ENCODE peak calls at places on chromosomes 16 and 17, in five cellular contexts. I, O, A, V and T are unnamed samples. For H3K4me1, the result is how much of the 10 kb centered on the place peaks cover.

GRCh38 chr17:45132569-45133463 is 501 bp upstream of the PLCD3 start:
- DNase-seq in I (peak), V (peak), O (peak), A (no peak), T (peak)

GRCh38 chr16:24700549-24701392 is 28.7 kb upstream of the TNRC6A start:
- DNase-seq in V (peak), I (peak), A (no peak), O (peak), T (peak)

GRCh38 chr16:22250522-22250921 is 44.4 kb downstream of the EEF2K start:
- DNase-seq in A (no peak), V (no peak), I (no peak), O (peak), T (no peak)

GRCh38 chr16:87721622-87722565 is 43.9 kb downstream of the KLHDC4 start:
- DNase-seq in O (no peak), A (no peak), V (no peak), I (no peak), T (no peak)

GRCh38 chr16:84357191-84357651 is 11.1 kb upstream of the ATP2C2 start:
- DNase-seq in I (peak), O (peak), A (no peak), V (no peak), T (peak)

GRCh38 chr17:7856081-7856791 is 1.1 kb downstream of the NAA38 start:
- DNase-seq in A (no peak), O (peak), I (peak), V (peak), T (peak)

GRCh38 chr16:84459517-84459894 is 45.0 kb downstream of the MEAK7 start:
- DNase-seq in I (peak), O (no peak), A (no peak), V (no peak), T (no peak)

GRCh38 chr17:81002409-81003361 is 11.0 kb downstream of the CHMP6 start:
- DNase-seq in A (no peak), V (no peak), O (peak), I (peak), T (peak)

GRCh38 chr17:79001190-79002020 is 8.2 kb downstream of the CANT1 start:
- DNase-seq in I (peak), O (no peak), A (no peak), V (no peak), T (no peak)

GRCh38 chr17:81239714-81240555 is 817 bp downstream of the NDUFAF8 start:
- DNase-seq in I (peak), O (no peak), A (no peak), V (peak), T (no peak)

GRCh38 chr17:36532435-36532975 is 2.2 kb downstream of the MYO19 start:
- DNase-seq in V (no peak), I (no peak), A (no peak), O (no peak), T (no peak)

GRCh38 chr16:78211200-78211599 is 111.7 kb downstream of the WWOX start:
- DNase-seq in I (no peak), V (no peak), A (no peak), O (no peak), T (no peak)

GRCh38 chr16:76577003-76577402 is 299.8 kb downstream of the CNTNAP4 start:
- DNase-seq in O (no peak), A (no peak), V (no peak), I (no peak), T (no peak)

GRCh38 chr17:50148226-50149098 is 2.0 kb downstream of the PPP1R9B start:
- DNase-seq in I (peak), V (peak), A (no peak), O (peak), T (peak)

GRCh38 chr16:83970430-83970815 is 2.4 kb downstream of the NECAB2 start:
- DNase-seq in I (peak), O (no peak), V (no peak), A (no peak), T (no peak)

GRCh38 chr16:85959686-85960085 is 60.7 kb downstream of the IRF8 start:
- DNase-seq in O (no peak), V (no peak), I (peak), A (no peak), T (no peak)

GRCh38 chr16:30041841-30042240 is 10.8 kb upstream of the TLCD3B start:
- DNase-seq in I (peak), V (no peak), A (no peak), O (peak), T (no peak)

GRCh38 chr17:14306602-14307001 is 5.7 kb downstream of the HS3ST3B1 start:
- DNase-seq in O (no peak), I (no peak), V (no peak), A (no peak), T (no peak)

GRCh38 chr17:61139219-61139618 is 260.4 kb upstream of the TBX2 start:
- DNase-seq in I (peak), A (no peak), V (peak), O (peak), T (peak)

GRCh38 chr16:22624038-22624656 is 113.5 kb downstream of the NPIPB5 start:
- DNase-seq in V (no peak), I (no peak), A (no peak), O (no peak), T (no peak)

GRCh38 chr16:12206749-12207142 is 230.2 kb downstream of the SNX29 start:
- DNase-seq in O (no peak), A (no peak), I (no peak), V (no peak), T (no peak)

GRCh38 chr16:85010931-85011845 is at the start of gene ZDHHC7:
- DNase-seq in O (peak), I (peak), V (peak), A (peak), T (peak)

GRCh38 chr16:16025214-16025968 is 76.0 kb downstream of the ABCC1 start:
- DNase-seq in O (peak), V (peak), A (no peak), I (peak), T (no peak)

GRCh38 chr16:65069766-65070165 is 52.1 kb downstream of the CDH11 start:
- DNase-seq in O (peak), I (no peak), V (no peak), A (no peak), T (peak)

GRCh38 chr16:49281481-49281842 is at the start of gene CBLN1:
- DNase-seq in I (no peak), V (no peak), O (no peak), A (no peak), T (no peak)

GRCh38 chr17:10385871-10386270 is 13.1 kb upstream of the MYH13 start:
- DNase-seq in O (no peak), A (no peak), I (no peak), V (no peak), T (no peak)

GRCh38 chr16:77288222-77288621 is 89.0 kb downstream of the SYCE1L start:
- DNase-seq in I (peak), V (no peak), A (no peak), O (peak), T (no peak)

GRCh38 chr17:18231156-18231555 is 5.7 kb downstream of the LLGL1 start:
- DNase-seq in A (no peak), O (no peak), V (no peak), I (peak), T (no peak)

GRCh38 chr16:88539261-88539651 is 30.9 kb upstream of the ZC3H18 start:
- DNase-seq in V (no peak), I (no peak), A (no peak), O (no peak), T (no peak)

GRCh38 chr17:17812211-17813054 is 24.4 kb downstream of the SREBF1 start:
- DNase-seq in V (peak), O (peak), I (peak), A (no peak), T (peak)

GRCh38 chr16:49747654-49748053 is 108.3 kb downstream of the ZNF423 start:
- DNase-seq in V (no peak), I (no peak), O (no peak), A (no peak), T (no peak)

GRCh38 chr17:40281663-40282062 is 6.0 kb upstream of the CDC6 start:
- DNase-seq in V (no peak), I (no peak), A (peak), O (no peak), T (no peak)

GRCh38 chr17:77528516-77529327 is 388.0 kb downstream of the SEC14L1 start:
- DNase-seq in V (no peak), A (no peak), O (no peak), I (peak), T (no peak)

GRCh38 chr16:84478172-84478948 is 26.1 kb downstream of the MEAK7 start:
- DNase-seq in A (no peak), I (peak), V (no peak), O (peak), T (no peak)

GRCh38 chr16:1650131-1650530 is 27.9 kb upstream of the JPT2 start:
- DNase-seq in O (no peak), I (peak), A (no peak), V (no peak), T (no peak)

GRCh38 chr16:11972128-11972527 is 4.4 kb upstream of the SNX29 start:
- DNase-seq in I (no peak), V (no peak), O (peak), A (no peak), T (no peak)

GRCh38 chr17:83179378-83179777 is 100.0 kb downstream of the METRNL start:
- DNase-seq in I (peak), V (peak), A (no peak), O (no peak), T (no peak)

GRCh38 chr16:88347656-88348376 is 34.9 kb upstream of the ZNF469 start:
- DNase-seq in A (no peak), I (peak), V (peak), O (no peak), T (no peak)

DNA sequence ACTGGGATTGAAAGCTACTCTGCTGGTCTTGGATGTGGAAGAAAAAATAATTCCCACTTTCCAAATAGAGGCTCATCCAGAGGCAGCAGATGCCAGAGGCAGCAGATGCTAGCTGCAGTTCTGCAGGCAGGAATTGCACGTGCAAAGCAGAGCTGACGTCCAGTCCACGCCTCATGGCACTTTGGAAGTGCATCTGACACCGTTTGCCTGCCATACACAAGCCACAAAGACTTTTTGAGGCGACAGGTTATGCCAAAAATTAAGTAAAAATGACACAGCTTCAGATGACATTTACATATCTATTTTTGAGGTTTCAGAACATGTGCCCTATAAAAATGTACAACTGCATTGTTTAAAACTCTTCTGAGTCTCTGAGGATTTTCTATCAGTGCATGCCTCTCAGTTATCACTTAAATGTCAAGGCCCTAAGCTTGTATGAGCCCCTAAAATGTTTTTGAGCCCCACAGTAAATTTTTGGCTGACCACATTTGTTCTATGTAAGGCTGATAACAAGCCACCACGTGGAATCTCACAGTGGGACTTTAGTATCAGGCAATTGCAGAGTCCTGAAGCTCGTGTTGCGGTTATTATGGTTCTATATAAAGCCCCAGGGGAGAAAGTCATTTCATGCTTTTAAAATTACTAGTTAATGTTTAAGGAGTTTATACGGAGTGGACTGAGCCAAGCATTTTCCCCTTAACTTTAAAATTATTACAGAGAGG is 239.2 kb downstream of the PRKCA start:
- DNase-seq in I (peak), O (peak), A (no peak), V (no peak), T (peak)
- H3K4me1 ChIP-seq in I (half or more), O (under half), A (under half), V (under half), T (under half)

GRCh38 chr16:66548068-66548467 is 1.9 kb downstream of the TK2 start:
- DNase-seq in I (no peak), V (no peak), A (no peak), O (no peak), T (no peak)
- H3K4me1 ChIP-seq in I (under half), V (under half), A (under half), O (under half), T (under half)

DNA sequence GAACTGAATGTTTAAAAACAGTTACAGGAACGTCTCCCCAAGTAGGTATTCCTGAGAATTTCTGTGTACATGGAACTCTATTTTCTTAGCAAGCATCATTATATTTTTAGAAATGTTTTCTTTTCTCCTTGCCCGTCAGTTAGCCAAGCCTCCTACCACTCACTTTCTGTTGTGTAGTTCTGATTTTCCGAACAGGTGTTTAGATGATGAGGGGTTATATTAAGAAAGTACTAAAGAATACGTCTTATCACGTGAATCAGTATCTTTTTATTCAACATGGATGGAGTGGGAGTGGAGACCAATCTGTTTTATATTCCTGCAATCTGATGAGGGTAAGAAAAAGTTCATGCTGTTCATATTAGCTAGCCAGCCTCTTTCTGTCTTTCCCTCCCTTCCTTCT is 29.4 kb downstream of the MSI2 start:
- DNase-seq in I (no peak), V (no peak), O (no peak), A (no peak), T (no peak)
- H3K4me1 ChIP-seq in I (under half), V (under half), O (under half), A (under half), T (under half)

GRCh38 chr17:48610282-48611211 is at the start of gene HOXB7:
- DNase-seq in A (no peak), V (peak), I (no peak), O (no peak), T (peak)

GRCh38 chr17:48611681-48612455 is 1.1 kb upstream of the HOXB7 start:
- DNase-seq in O (no peak), A (no peak), I (no peak), V (no peak), T (peak)

GRCh38 chr17:48612456-48612853 is 1.6 kb upstream of the HOXB7 start:
- DNase-seq in O (no peak), V (no peak), I (no peak), A (no peak), T (no peak)

GRCh38 chr17:48609754-48610281 is 999 bp downstream of the HOXB7 start:
- DNase-seq in I (no peak), A (no peak), V (no peak), O (no peak), T (no peak)

DNA sequence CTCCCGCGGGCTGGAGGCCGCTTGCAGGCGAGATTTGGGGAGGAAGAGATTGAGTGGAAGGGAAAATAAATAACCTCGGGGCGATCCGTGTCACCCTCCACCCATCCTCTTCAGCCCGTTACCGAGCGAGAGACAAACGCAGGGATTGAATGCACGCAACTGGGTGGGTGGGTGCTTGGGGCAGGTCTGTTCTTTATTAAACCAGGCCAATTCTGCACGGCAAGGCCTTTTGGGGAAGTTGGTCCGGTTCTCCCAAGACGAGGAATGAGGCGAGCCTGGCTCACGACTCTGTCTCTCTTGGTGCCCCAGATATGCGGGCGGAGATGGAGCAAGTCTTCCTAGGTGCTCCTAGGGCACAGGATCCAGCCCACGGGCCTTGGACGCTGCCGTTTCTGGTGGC is 396 bp upstream of the HOXB7 start:
- DNase-seq in O (no peak), I (no peak), V (no peak), A (no peak), T (peak)
- H3K4me1 ChIP-seq in O (under half), I (under half), V (under half), A (under half), T (under half)

GRCh38 chr17:44108440-44109311 is 14.8 kb downstream of the HDAC5 start:
- DNase-seq in V (peak), I (peak), O (peak), A (no peak), T (peak)

GRCh38 chr17:44105483-44105882 is 18.0 kb downstream of the HDAC5 start:
- DNase-seq in I (no peak), V (no peak), A (no peak), O (no peak), T (peak)

GRCh38 chr17:44102845-44103622 is 20.4 kb downstream of the HDAC5 start:
- DNase-seq in I (no peak), V (no peak), O (no peak), A (no peak), T (no peak)

GRCh38 chr17:44106801-44107200 is 16.6 kb downstream of the HDAC5 start:
- DNase-seq in V (no peak), A (no peak), O (no peak), I (no peak), T (no peak)

GRCh38 chr17:44105941-44106340 is 17.5 kb downstream of the HDAC5 start:
- DNase-seq in V (no peak), I (no peak), A (no peak), O (no peak), T (peak)
- H3K4me1 ChIP-seq in V (under half), I (under half), A (under half), O (half or more), T (half or more)

GRCh38 chr17:59007995-59008394 is 98.7 kb downstream of the TRIM37 start:
- DNase-seq in V (no peak), O (no peak), A (no peak), I (no peak), T (no peak)
- H3K4me1 ChIP-seq in V (under half), O (under half), A (under half), I (under half), T (under half)